ENCODE peak calls at places on chromosomes 5 and 9, in four cellular contexts. E, C, M and J are unnamed samples.

GRCh38 chr5:53019320-53019719 is 30.2 kb downstream of the ITGA2 start:
- DNase-seq in M (peak; percentile 86), C (peak; percentile 77), E (no peak), J (no peak)

GRCh38 chr9:132946216-132946615 is 1.8 kb upstream of the TSC1 start:
- DNase-seq in C (no peak), M (no peak), E (no peak), J (no peak)

GRCh38 chr5:51104556-51104955 is 278.7 kb upstream of the ISL1 start:
- DNase-seq in E (no peak), C (no peak), M (peak; percentile 2), J (no peak)

GRCh38 chr9:35935261-35935660 is 22.7 kb downstream of the OR2S2 start:
- DNase-seq in E (no peak), C (no peak), M (no peak), J (no peak)

GRCh38 chr9:136242908-136243525 is 2.6 kb downstream of the QSOX2 start:
- DNase-seq in M (no peak), C (peak; percentile 26), E (no peak), J (peak; percentile 47)

GRCh38 chr9:116979461-116979860 is 292.4 kb downstream of the TRIM32 start:
- DNase-seq in E (no peak), C (no peak), M (no peak), J (no peak)

GRCh38 chr9:20212806-20213205 is 409.5 kb downstream of the MLLT3 start:
- DNase-seq in E (no peak), M (no peak), C (no peak), J (no peak)

GRCh38 chr5:81912933-81913332 is 58.9 kb upstream of the ATG10 start:
- DNase-seq in C (no peak), M (no peak), E (no peak), J (no peak)

GRCh38 chr5:134510970-134511795 is 14.3 kb upstream of the JADE2 start:
- DNase-seq in C (peak; percentile 57), E (no peak), M (peak; percentile 65), J (peak; percentile 25)

GRCh38 chr9:81125446-81126092 is 563.8 kb downstream of the TLE1 start:
- DNase-seq in E (no peak), C (peak; percentile 80), M (no peak), J (no peak)

GRCh38 chr5:139130217-139130616 is 68.0 kb downstream of the SIL1 start:
- DNase-seq in C (no peak), M (no peak), E (no peak), J (no peak)

GRCh38 chr5:139133237-139133636 is 64.9 kb downstream of the SIL1 start:
- DNase-seq in M (no peak), E (no peak), C (no peak), J (no peak)

GRCh38 chr5:139132515-139132914 is 65.7 kb downstream of the SIL1 start:
- DNase-seq in C (no peak), M (no peak), E (no peak), J (no peak)

GRCh38 chr5:139131881-139132480 is 66.2 kb downstream of the SIL1 start:
- DNase-seq in M (no peak), C (peak; percentile 35), E (no peak), J (no peak)

DNA sequence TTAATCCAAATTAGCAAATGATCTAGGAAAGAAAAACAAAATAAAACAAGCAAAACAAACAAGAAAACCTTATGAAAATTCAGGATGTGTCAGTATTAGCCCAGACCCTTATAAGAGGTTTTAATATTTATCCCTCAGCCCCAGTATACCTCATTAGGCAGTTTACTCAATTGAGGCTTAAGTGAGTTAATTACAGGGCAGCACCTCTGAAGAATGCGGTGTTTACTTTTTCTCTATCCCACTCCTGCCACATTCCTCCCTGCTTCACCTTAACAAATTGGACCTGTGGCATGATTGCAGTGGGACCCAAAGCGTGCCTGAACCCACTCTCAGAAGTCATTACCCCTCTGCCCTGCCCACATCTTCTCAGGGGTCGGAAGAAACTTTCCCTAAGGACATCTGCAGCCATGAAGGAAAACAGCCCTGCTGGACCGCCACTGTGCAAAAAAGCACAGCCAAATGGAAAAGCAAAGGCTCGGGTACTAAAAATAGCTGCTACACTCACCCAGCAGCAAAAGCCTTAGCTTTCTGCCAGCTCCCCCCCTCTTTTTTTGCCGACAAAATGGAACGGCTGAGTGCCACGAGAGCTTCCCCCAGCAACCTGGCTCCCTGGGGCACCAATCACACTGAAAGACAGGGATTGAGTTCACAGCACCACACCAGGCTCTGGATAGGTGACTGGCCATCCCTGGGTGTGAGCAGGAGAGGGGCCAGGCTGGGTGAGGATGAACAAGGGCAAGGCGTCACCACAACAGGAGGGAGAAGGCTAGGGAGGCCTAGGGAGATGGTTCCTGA is 66.9 kb downstream of the SIL1 start:
- DNase-seq in M (no peak), C (peak; percentile 71), E (no peak), J (no peak)
- H3K4me3 ChIP-seq in M (no peak overlapping the region), C (peak overlapping the region; percentile 25), E (no peak overlapping the region), J (no peak overlapping the region)

GRCh38 chr5:123554601-123555000 is 42.6 kb downstream of the CSNK1G3 start:
- DNase-seq in C (no peak), E (no peak), M (no peak), J (no peak)
- TF ChIP-seq CTCF in C (peak; percentile 20), E (no peak), M (no peak), J (no peak)

GRCh38 chr5:172285226-172286143 is 1.9 kb upstream of the UBTD2 start:
- DNase-seq in M (no peak), C (no peak), E (no peak), J (no peak)
- H3K4me3 ChIP-seq in M (no peak overlapping the region), C (no peak overlapping the region), E (no peak overlapping the region), J (no peak overlapping the region)

GRCh38 chr9:83199240-83199639 is 136.3 kb upstream of the RASEF start:
- DNase-seq in C (peak; percentile 84), E (peak; percentile 29), M (peak; percentile 44), J (peak; percentile 20)
- TF ChIP-seq CTCF in C (peak; percentile 87), E (peak; percentile 40), M (peak; percentile 79), J (no peak)

GRCh38 chr5:62041364-62041763 is 264.6 kb upstream of the KIF2A start:
- DNase-seq in E (no peak), C (no peak), M (no peak), J (no peak)

GRCh38 chr5:62046191-62046590 is 259.8 kb upstream of the KIF2A start:
- DNase-seq in E (no peak), C (no peak), M (no peak), J (no peak)

GRCh38 chr5:62042007-62042406 is 264.0 kb upstream of the KIF2A start:
- DNase-seq in M (no peak), E (no peak), C (no peak), J (no peak)

GRCh38 chr5:62044989-62045388 is 261.0 kb upstream of the KIF2A start:
- DNase-seq in E (no peak), C (no peak), M (no peak), J (no peak)

GRCh38 chr5:62043289-62044274 is 262.4 kb upstream of the KIF2A start:
- DNase-seq in M (no peak), C (no peak), E (no peak), J (no peak)
- H3K4me3 ChIP-seq in M (no peak overlapping the region), C (no peak overlapping the region), E (no peak overlapping the region), J (no peak overlapping the region)

DNA sequence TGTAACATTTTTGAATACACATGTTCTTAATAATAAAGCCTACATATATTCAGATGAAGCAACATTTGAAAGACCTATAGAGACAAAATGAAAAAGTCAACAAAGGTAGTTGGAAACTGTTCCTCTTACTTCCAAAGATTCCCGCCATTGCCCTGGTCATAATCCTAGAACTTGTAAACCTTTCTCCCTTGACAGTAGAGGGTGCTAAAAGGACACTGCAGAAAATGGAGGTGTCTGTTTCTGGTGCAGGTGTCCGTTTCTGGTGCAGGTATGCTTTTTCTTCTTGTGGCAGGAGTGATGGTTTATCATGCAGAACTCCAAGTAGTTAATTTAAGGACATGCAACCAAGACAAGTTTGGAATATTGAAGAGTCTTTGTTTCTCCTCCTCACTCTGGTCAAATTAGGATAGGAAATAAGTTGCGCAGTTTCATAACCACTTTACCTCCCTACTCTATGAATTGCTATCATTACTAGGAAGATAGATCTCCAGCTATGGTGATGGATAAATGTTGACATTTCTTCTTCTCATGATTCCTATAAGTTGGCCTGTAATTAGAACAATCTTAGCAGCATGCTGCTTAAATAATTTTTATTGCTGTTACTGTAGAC is 56.0 kb upstream of the FAM174A start:
- DNase-seq in M (peak; percentile 45), C (peak; percentile 41), E (no peak), J (peak; percentile 60)
- TF ChIP-seq CTCF in M (peak; percentile 69), C (peak; percentile 71), E (no peak), J (peak; percentile 60)